ENCODE peak calls at places on chromosomes 6 and 20, in nine cellular contexts. S is astrocyte of the hippocampus; X is LoVo; E is amniotic epithelial cell; U is MCF 10A; W is cardiac fibroblast; A is H4; T is stimulated activated CD8-positive, alpha-beta memory T cell treated with anti-CD3 and anti-CD28 coated beads, Interleukin-2, amount 100 ng/mL, for 1 hour; C is endothelial cell. M is an unnamed sample.

GRCh38 chr6:33237731-33238130 is 29.4 kb downstream of the RING1 start:
- DNase-seq in S (no peak), X (no peak), E (peak), U (no peak), W (no peak), A (no peak), T (no peak), C (no peak), M (no peak)

GRCh38 chr20:4776079-4776630 is 54.4 kb downstream of the PRND start:
- DNase-seq in S (no peak), X (no peak), E (no peak), U (no peak), W (no peak), A (no peak), T (no peak), C (no peak), M (no peak)

GRCh38 chr20:237479-237878 is 10.4 kb downstream of the DEFB129 start:
- DNase-seq in S (no peak), X (no peak), E (peak), U (no peak), W (no peak), A (no peak), T (no peak), C (no peak), M (no peak)

GRCh38 chr20:62197801-62198200 is 15.0 kb downstream of the MTG2 start:
- DNase-seq in S (no peak), X (no peak), E (no peak), U (no peak), W (no peak), A (no peak), T (no peak), C (no peak), M (no peak)

GRCh38 chr20:61719691-61720347 is 345.9 kb downstream of the TAF4 start:
- DNase-seq in S (peak), X (no peak), E (no peak), U (no peak), W (no peak), A (no peak), T (peak), C (no peak), M (no peak)

GRCh38 chr20:44734938-44735337 is 10.7 kb upstream of the KCNK15 start:
- DNase-seq in S (peak), X (peak), E (peak), U (peak), W (peak), A (peak), T (no peak), C (peak), M (peak)

GRCh38 chr6:148700713-148701392 is 46.0 kb upstream of the UST start:
- DNase-seq in S (peak), X (peak), E (peak), U (peak), W (peak), A (peak), T (no peak), C (no peak), M (peak)

GRCh38 chr6:141753180-141753579 is 379.5 kb upstream of the GJE1 start:
- DNase-seq in S (no peak), X (no peak), E (peak), U (no peak), W (no peak), A (no peak), T (no peak), C (no peak), M (no peak)

GRCh38 chr6:39951198-39951597 is 16.9 kb upstream of the MOCS1 start:
- DNase-seq in S (no peak), X (no peak), E (no peak), U (no peak), W (no peak), A (no peak), T (no peak), C (no peak), M (no peak)

GRCh38 chr6:21189721-21190120 is 403.8 kb upstream of the SOX4 start:
- DNase-seq in S (no peak), X (no peak), E (no peak), U (no peak), W (no peak), A (no peak), T (no peak), C (no peak), M (no peak)

GRCh38 chr20:44701116-44701865 is 13.9 kb upstream of the CCN5 start:
- DNase-seq in S (no peak), X (no peak), E (peak), U (peak), W (no peak), A (peak), T (no peak), C (no peak), M (no peak)